ENCODE peak calls at places on chromosomes 7 and 10, in six cellular contexts. N is CD4-positive, CD25-positive, alpha-beta regulatory T cell; Z is ovary; U is AG04450; L is lung; H is body of pancreas. C is an unnamed sample.

GRCh38 chr7:1669954-1670893 is at the start of gene ELFN1:
- DNase-seq in Z (peak), U (no peak), N (no peak), H (peak), L (no peak), C (no peak)

GRCh38 chr10:2081501-2081900 is 344.2 kb upstream of the ADARB2 start:
- DNase-seq in U (no peak), Z (no peak), N (no peak), L (no peak), H (no peak), C (no peak)

GRCh38 chr10:71085689-71086438 is 126.5 kb upstream of the UNC5B start:
- DNase-seq in Z (no peak), U (no peak), N (no peak), L (peak), H (peak), C (peak)

GRCh38 chr7:149724661-149725425 is 48.5 kb downstream of the ZNF467 start:
- DNase-seq in H (no peak), N (no peak), U (no peak), Z (no peak), L (no peak), C (no peak)

GRCh38 chr7:92061154-92061553 is 73.1 kb downstream of the CYP51A1 start:
- DNase-seq in Z (no peak), H (no peak), L (no peak), N (no peak), U (no peak), C (peak)

GRCh38 chr10:43986396-43986795 is 337.7 kb upstream of the ZNF32 start:
- DNase-seq in Z (no peak), N (no peak), H (no peak), U (no peak), L (no peak), C (no peak)

GRCh38 chr7:18429547-18429946 is 66.0 kb upstream of the HDAC9 start:
- DNase-seq in H (no peak), U (no peak), N (no peak), L (no peak), Z (no peak), C (no peak)

GRCh38 chr10:27998178-27998953 is 513 bp downstream of the ODAD2 start:
- DNase-seq in L (no peak), H (peak), N (peak), U (no peak), Z (peak), C (peak)

GRCh38 chr7:45912972-45913371 is 8.1 kb downstream of the IGFBP3 start:
- DNase-seq in U (no peak), L (no peak), N (no peak), Z (no peak), H (no peak), C (no peak)

GRCh38 chr10:26857991-26858706 is 2.6 kb downstream of the ABI1 start:
- DNase-seq in U (no peak), H (no peak), Z (no peak), L (no peak), N (no peak), C (no peak)

GRCh38 chr7:20238754-20239324 is 21.7 kb upstream of the MACC1 start:
- DNase-seq in U (no peak), Z (no peak), H (no peak), L (no peak), N (peak), C (peak)

GRCh38 chr7:150955519-150956394 is 22.4 kb downstream of the KCNH2 start:
- DNase-seq in U (no peak), N (no peak), L (no peak), H (peak), Z (peak), C (peak)

GRCh38 chr7:1087952-1088920 is at the start of gene GPER1:
- DNase-seq in L (peak), Z (peak), U (no peak), H (peak), N (no peak), C (peak)

GRCh38 chr10:27745719-27746363 is at the start of gene MKX:
- DNase-seq in U (no peak), N (no peak), Z (peak), H (peak), L (peak), C (peak)

GRCh38 chr7:121473645-121474300 is 77.7 kb upstream of the FAM3C start:
- DNase-seq in Z (no peak), L (no peak), H (no peak), N (no peak), U (no peak), C (peak)

GRCh38 chr10:121418126-121418777 is 180.0 kb downstream of the FGFR2 start:
- DNase-seq in L (no peak), H (no peak), Z (no peak), N (no peak), U (no peak), C (no peak)

GRCh38 chr7:33109758-33110238 is 594 bp upstream of the RP9 start:
- DNase-seq in U (no peak), L (no peak), H (no peak), N (no peak), Z (no peak), C (no peak)

GRCh38 chr10:132385721-132386418 is 11.1 kb upstream of the PWWP2B start:
- DNase-seq in U (no peak), H (no peak), L (no peak), Z (no peak), N (no peak), C (peak)

GRCh38 chr10:93166116-93166515 is 92.4 kb downstream of the CYP26A1 start:
- DNase-seq in L (no peak), N (no peak), Z (no peak), H (no peak), U (no peak), C (no peak)

GRCh38 chr10:62926407-62926806 is 110.2 kb upstream of the EGR2 start:
- DNase-seq in L (no peak), H (no peak), N (no peak), Z (no peak), U (no peak), C (no peak)

GRCh38 chr7:90180011-90180585 is 25.8 kb downstream of the STEAP1 start:
- DNase-seq in Z (no peak), N (no peak), L (no peak), U (no peak), H (no peak), C (no peak)

GRCh38 chr10:22058195-22058594 is 54.7 kb upstream of the DNAJC1 start:
- DNase-seq in L (no peak), Z (no peak), U (no peak), N (no peak), H (no peak), C (no peak)

GRCh38 chr10:3151889-3152565 is 20.6 kb downstream of the PITRM1 start:
- DNase-seq in U (no peak), L (no peak), Z (no peak), N (no peak), H (no peak), C (no peak)

GRCh38 chr10:5888843-5889623 is 660 bp downstream of the ANKRD16 start:
- DNase-seq in L (peak), U (no peak), Z (peak), H (peak), N (peak), C (peak)

GRCh38 chr7:92226981-92227380 is 18.7 kb downstream of the KRIT1 start:
- DNase-seq in H (no peak), U (peak), L (no peak), N (no peak), Z (no peak), C (no peak)

GRCh38 chr7:155509025-155509724 is 37.2 kb downstream of the CNPY1 start:
- DNase-seq in L (no peak), H (no peak), U (no peak), Z (no peak), N (no peak), C (no peak)

GRCh38 chr7:118974836-118975235 is 750.3 kb downstream of the ANKRD7 start:
- DNase-seq in H (no peak), L (no peak), U (no peak), Z (no peak), N (no peak), C (no peak)

GRCh38 chr10:43679509-43679908 is 30.8 kb upstream of the ZNF32 start:
- DNase-seq in N (no peak), H (peak), L (peak), U (no peak), Z (no peak), C (peak)

GRCh38 chr7:135964254-135964653 is 12.9 kb downstream of the MTPN start:
- DNase-seq in U (no peak), Z (no peak), N (no peak), L (no peak), H (no peak), C (no peak)

DNA sequence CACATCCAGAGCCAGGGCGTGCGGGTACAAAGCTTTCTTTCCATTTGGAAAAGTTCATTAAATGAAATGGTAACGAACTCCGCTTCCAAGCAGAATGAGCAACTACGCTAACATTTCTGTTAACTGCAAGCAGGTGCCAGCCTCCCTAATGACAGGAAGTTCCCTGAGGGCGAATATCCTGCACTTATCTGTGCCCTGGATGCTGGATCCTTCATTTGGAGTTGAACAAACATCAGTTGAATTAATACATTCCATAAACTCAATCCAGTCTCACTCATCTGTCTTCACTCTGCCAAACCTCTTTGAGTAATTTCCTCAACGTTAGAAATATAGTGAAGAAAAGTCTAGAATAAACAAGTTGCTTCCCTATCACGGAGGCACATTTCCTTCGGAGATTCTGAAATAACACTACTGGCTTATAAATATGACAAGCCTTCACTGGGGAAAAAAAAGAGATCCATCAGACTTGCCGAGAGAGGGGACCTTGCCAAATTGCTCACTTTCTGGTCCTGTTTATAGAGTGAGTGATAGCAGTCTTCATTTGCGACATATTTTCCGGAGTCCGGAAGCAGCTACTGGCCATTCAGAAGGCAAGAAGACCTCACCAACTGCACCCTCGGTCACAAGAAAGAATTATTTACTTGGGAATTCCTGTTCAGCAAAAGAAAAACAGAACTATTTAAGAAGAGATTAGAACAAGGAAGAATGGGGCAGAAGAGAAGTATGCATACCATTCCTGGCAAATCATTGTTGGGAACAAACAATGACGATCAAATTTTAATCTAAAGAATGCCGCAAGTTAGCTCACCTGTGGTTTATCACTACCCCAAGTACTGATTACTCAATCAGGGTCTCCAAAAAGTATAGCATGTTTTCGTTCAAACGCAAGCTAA is 196.4 kb downstream of the FAM107B start:
- DNase-seq in U (no peak), H (no peak), Z (no peak), N (no peak), L (no peak), C (no peak)
- H3K27ac ChIP-seq in U (no peak), H (peak), Z (no peak), N (peak), L (peak), C (peak)

GRCh38 chr7:4998830-4999768 is 40.1 kb upstream of the MMD2 start:
- DNase-seq in H (no peak), L (no peak), Z (no peak), U (no peak), N (no peak), C (no peak)

GRCh38 chr7:5001911-5002310 is 42.9 kb upstream of the MMD2 start:
- DNase-seq in U (no peak), L (no peak), Z (no peak), N (no peak), H (no peak), C (no peak)

GRCh38 chr7:4998244-4998643 is 39.3 kb upstream of the MMD2 start:
- DNase-seq in Z (no peak), H (no peak), L (no peak), U (no peak), N (no peak), C (no peak)

GRCh38 chr7:5005066-5005465 is 40.6 kb upstream of the RBAK start:
- DNase-seq in L (no peak), N (no peak), H (no peak), Z (no peak), U (no peak), C (no peak)

DNA sequence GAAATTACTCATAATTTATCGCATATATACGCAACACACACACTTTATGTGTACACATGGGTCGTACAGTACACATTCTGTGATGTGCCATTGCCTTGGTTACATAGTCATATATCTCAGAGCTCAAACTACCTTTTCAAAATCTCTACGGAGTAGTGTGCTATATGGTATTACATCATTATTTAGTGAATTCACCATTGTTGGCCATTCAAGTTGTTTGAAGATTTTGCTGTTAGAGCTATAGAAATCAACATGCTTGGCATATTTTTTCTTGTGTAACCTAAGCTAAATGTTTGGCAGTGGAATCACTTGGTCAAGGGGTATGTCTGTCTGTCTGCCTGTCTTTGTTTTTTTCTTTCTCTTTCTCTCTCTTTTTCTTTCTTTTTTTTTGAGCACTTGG is 42.0 kb upstream of the MMD2 start:
- DNase-seq in N (no peak), Z (no peak), H (no peak), L (no peak), U (no peak), C (no peak)
- H3K27ac ChIP-seq in N (no peak), Z (no peak), H (no peak), L (no peak), U (no peak), C (no peak)

DNA sequence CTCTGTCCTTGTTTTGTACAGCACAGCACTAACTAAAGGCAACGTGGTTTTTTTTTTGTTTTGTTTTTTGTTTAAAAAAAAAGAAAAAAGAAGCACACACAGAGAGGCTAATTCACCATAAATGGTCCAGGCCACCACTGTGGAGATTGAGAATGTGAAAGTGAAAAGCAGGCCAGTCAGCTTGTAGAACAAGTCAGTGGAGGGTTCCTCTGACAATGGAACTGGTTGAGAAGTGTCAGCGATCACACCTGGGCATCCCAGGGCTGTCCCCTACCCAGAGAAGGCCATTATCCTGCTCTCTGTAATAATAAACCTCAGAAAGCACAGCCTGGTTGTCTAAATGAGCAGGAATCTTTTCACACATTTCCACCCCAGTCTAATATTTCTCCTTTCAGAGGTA is 119.6 kb upstream of the ZNF438 start:
- DNase-seq in L (no peak), U (no peak), N (no peak), H (no peak), Z (no peak), C (no peak)
- H3K27ac ChIP-seq in L (no peak), U (no peak), N (no peak), H (no peak), Z (no peak), C (no peak)

GRCh38 chr10:29586509-29586908 is 48.3 kb downstream of the SVIL start:
- DNase-seq in Z (no peak), H (no peak), U (no peak), N (no peak), L (no peak), C (no peak)
- H3K27ac ChIP-seq in Z (no peak), H (no peak), U (no peak), N (no peak), L (no peak), C (peak)

GRCh38 chr10:88117869-88118632 is 254.6 kb downstream of the PTEN start:
- DNase-seq in N (no peak), H (no peak), U (no peak), Z (no peak), L (no peak), C (no peak)
- H3K27ac ChIP-seq in N (no peak), H (no peak), U (no peak), Z (no peak), L (no peak), C (no peak)

C was measured in transverse colon.